ENCODE peak calls at places on chromosomes 16 and 17, in four cellular contexts. W, V, U and Z are unnamed samples.

GRCh38 chr17:64180089-64180488 is 50.1 kb upstream of the ERN1 start:
- DNase-seq in V (no peak), W (no peak), U (peak), Z (no peak)

GRCh38 chr16:51870460-51870859 is 676.5 kb downstream of the TOX3 start:
- DNase-seq in W (no peak), V (no peak), U (no peak), Z (no peak)

GRCh38 chr17:59754547-59754946 is 47.1 kb downstream of the VMP1 start:
- DNase-seq in U (peak), W (peak), V (no peak), Z (peak)

GRCh38 chr17:77408284-77408683 is 267.5 kb downstream of the SEC14L1 start:
- DNase-seq in W (no peak), V (no peak), U (no peak), Z (no peak)

GRCh38 chr17:48613862-48614694 is 1.0 kb downstream of the HOXB8 start:
- DNase-seq in W (no peak), U (no peak), V (no peak), Z (no peak)

GRCh38 chr17:63634163-63634562 is 11.9 kb downstream of the MAP3K3 start:
- DNase-seq in W (no peak), V (no peak), U (no peak), Z (no peak)

GRCh38 chr17:3723188-3723555 is 531 bp upstream of the HASPIN start:
- DNase-seq in W (no peak), V (no peak), U (no peak), Z (no peak)

GRCh38 chr17:74825003-74825627 is 34.6 kb downstream of the GRIN2C start:
- DNase-seq in U (no peak), V (no peak), W (no peak), Z (no peak)

GRCh38 chr16:66070140-66070887 is 296.2 kb upstream of the CDH5 start:
- DNase-seq in V (no peak), U (peak), W (no peak), Z (no peak)

GRCh38 chr17:69367298-69367697 is 40.4 kb upstream of the ABCA5 start:
- DNase-seq in U (no peak), V (no peak), W (no peak), Z (no peak)

GRCh38 chr17:77494664-77495435 is 354.1 kb downstream of the SEC14L1 start:
- DNase-seq in V (peak), W (no peak), U (peak), Z (peak)

GRCh38 chr16:87956771-87957279 is 5.6 kb downstream of the BANP start:
- DNase-seq in W (no peak), V (no peak), U (no peak), Z (no peak)

GRCh38 chr16:728131-728889 is 1.4 kb downstream of the HAGHL start:
- DNase-seq in U (peak), V (peak), W (no peak), Z (peak)

GRCh38 chr16:3274490-3274889 is 8.8 kb upstream of the ZNF263 start:
- DNase-seq in V (no peak), W (no peak), U (no peak), Z (no peak)